ENCODE peak calls at places on chromosomes 12 and 14, in seven cellular contexts. T, A, E, P, V, L and Q are unnamed samples.

GRCh38 chr12:11904124-11904523 is 166.6 kb upstream of the BCL2L14 start:
- DNase-seq in T (no peak), A (no peak), E (no peak), P (no peak), V (no peak), L (no peak), Q (no peak)

GRCh38 chr12:122937622-122938091 is 28.6 kb downstream of the ABCB9 start:
- DNase-seq in T (no peak), A (no peak), E (no peak), P (no peak), V (no peak), L (no peak), Q (no peak)

GRCh38 chr14:90061849-90062794 is at the start of gene KCNK13:
- DNase-seq in T (no peak), A (no peak), E (no peak), P (no peak), V (peak), L (no peak), Q (no peak)

GRCh38 chr14:95143813-95144620 is 13.3 kb downstream of the DICER1 start:
- DNase-seq in T (no peak), A (no peak), E (no peak), P (no peak), V (no peak), L (no peak), Q (no peak)

GRCh38 chr14:103395245-103395644 is 10.0 kb downstream of the MARK3 start:
- DNase-seq in T (no peak), A (no peak), E (no peak), P (no peak), V (peak), L (no peak), Q (no peak)

GRCh38 chr14:87133073-87133815 is 859.7 kb downstream of the GALC start:
- DNase-seq in T (no peak), A (no peak), E (no peak), P (no peak), V (peak), L (no peak), Q (no peak)

GRCh38 chr12:124321040-124321481 is 26.2 kb downstream of the RFLNA start:
- DNase-seq in T (no peak), A (peak), E (no peak), P (no peak), V (peak), L (peak), Q (peak)

GRCh38 chr14:20278414-20278813 is 27.3 kb downstream of the TTC5 start:
- DNase-seq in T (no peak), A (no peak), E (no peak), P (no peak), V (peak), L (peak), Q (no peak)

GRCh38 chr12:25889185-25889584 is 69.3 kb upstream of the RASSF8 start:
- DNase-seq in T (no peak), A (no peak), E (no peak), P (no peak), V (no peak), L (no peak), Q (no peak)

GRCh38 chr12:115763982-115764621 is 513.4 kb downstream of the MED13L start:
- DNase-seq in T (no peak), A (no peak), E (no peak), P (no peak), V (no peak), L (no peak), Q (no peak)

GRCh38 chr12:53324779-53325538 is 3.5 kb upstream of the AAAS start:
- DNase-seq in T (peak), A (peak), E (peak), P (peak), V (peak), L (peak), Q (peak)

GRCh38 chr12:100668939-100669536 is 95.6 kb downstream of the GAS2L3 start:
- DNase-seq in T (no peak), A (peak), E (peak), P (peak), V (peak), L (peak), Q (peak)

GRCh38 chr12:104183443-104183842 is 32.1 kb upstream of the TXNRD1 start:
- DNase-seq in T (no peak), A (no peak), E (no peak), P (no peak), V (no peak), L (no peak), Q (no peak)

GRCh38 chr12:76921891-76922664 is 43.3 kb upstream of the CSRP2 start:
- DNase-seq in T (no peak), A (no peak), E (no peak), P (no peak), V (no peak), L (no peak), Q (no peak)

GRCh38 chr14:80965041-80965440 is 9.6 kb downstream of the TSHR start:
- DNase-seq in T (no peak), A (no peak), E (no peak), P (no peak), V (no peak), L (no peak), Q (no peak)